ENCODE peak calls at places on chromosomes 11 and 22, in four cellular contexts. One of them, this sample, is unnamed.

GRCh38 chr11:8671651-8672062 is 10.8 kb downstream of the TRIM66 start:
- DNase-seq in A549: no peak
- DNase-seq in HepG2: no peak
- DNase-seq in GM12878: no peak
- DNase-seq in this sample: no peak

GRCh38 chr11:69545976-69546617 is 64.6 kb downstream of the LINC01488 start:
- DNase-seq in A549: no peak
- DNase-seq in HepG2: no peak
- DNase-seq in GM12878: no peak
- DNase-seq in this sample: peak; percentile 21

GRCh38 chr22:32917577-32918375 is 116.3 kb downstream of the TIMP3 start:
- DNase-seq in A549: no peak
- DNase-seq in HepG2: no peak
- DNase-seq in GM12878: no peak
- DNase-seq in this sample: no peak

GRCh38 chr11:12706531-12707499 is 32.6 kb downstream of the TEAD1 start:
- DNase-seq in A549: no peak
- DNase-seq in HepG2: peak; percentile 57
- DNase-seq in GM12878: no peak
- DNase-seq in this sample: peak; percentile 70

GRCh38 chr22:39527481-39527961 is 5.0 kb downstream of the RPS19BP1 start:
- DNase-seq in A549: no peak
- DNase-seq in HepG2: peak; percentile 74
- DNase-seq in GM12878: no peak
- DNase-seq in this sample: no peak

GRCh38 chr11:77580712-77581337 is 8.9 kb upstream of the AQP11 start:
- DNase-seq in A549: no peak
- DNase-seq in HepG2: no peak
- DNase-seq in GM12878: no peak
- DNase-seq in this sample: no peak

GRCh38 chr22:43891360-43892182 is at the start of gene PNPLA5:
- DNase-seq in A549: no peak
- DNase-seq in HepG2: no peak
- DNase-seq in GM12878: no peak
- DNase-seq in this sample: no peak

GRCh38 chr11:15194671-15195415 is 80.1 kb downstream of the INSC start:
- DNase-seq in A549: no peak
- DNase-seq in HepG2: no peak
- DNase-seq in GM12878: no peak
- DNase-seq in this sample: no peak

GRCh38 chr11:102155676-102156075 is 45.4 kb downstream of the YAP1 start:
- DNase-seq in A549: no peak
- DNase-seq in HepG2: no peak
- DNase-seq in GM12878: no peak
- DNase-seq in this sample: no peak

GRCh38 chr11:118064956-118065355 is 11.9 kb upstream of the TMPRSS4 start:
- DNase-seq in A549: no peak
- DNase-seq in HepG2: no peak
- DNase-seq in GM12878: no peak
- DNase-seq in this sample: no peak

GRCh38 chr11:121614661-121615240 is 162.0 kb upstream of the SORL1-AS1 start:
- DNase-seq in A549: no peak
- DNase-seq in HepG2: no peak
- DNase-seq in GM12878: no peak
- DNase-seq in this sample: no peak

GRCh38 chr11:40292636-40293585 is 1166.5 kb downstream of the LRRC4C start:
- DNase-seq in A549: peak; percentile 1
- DNase-seq in HepG2: no peak
- DNase-seq in GM12878: no peak
- DNase-seq in this sample: no peak

GRCh38 chr11:123216249-123216648 is 21.2 kb upstream of the CLMP start:
- DNase-seq in A549: no peak
- DNase-seq in HepG2: no peak
- DNase-seq in GM12878: no peak
- DNase-seq in this sample: no peak

GRCh38 chr22:31846161-31847115 is 92.6 kb downstream of the DEPDC5 start:
- DNase-seq in A549: peak; percentile 8
- DNase-seq in HepG2: no peak
- DNase-seq in GM12878: no peak
- DNase-seq in this sample: peak; percentile 26

GRCh38 chr22:17074648-17075002 is 10.2 kb upstream of the IL17RA start:
- DNase-seq in A549: no peak
- DNase-seq in HepG2: no peak
- DNase-seq in GM12878: no peak
- DNase-seq in this sample: no peak

GRCh38 chr22:49331223-49331815 is 496.4 kb downstream of the BRD1 start:
- DNase-seq in A549: no peak
- DNase-seq in HepG2: no peak
- DNase-seq in GM12878: no peak
- DNase-seq in this sample: no peak

GRCh38 chr11:111540114-111540920 is at the start of gene LAYN:
- DNase-seq in A549: no peak
- DNase-seq in HepG2: no peak
- DNase-seq in GM12878: no peak
- DNase-seq in this sample: no peak

GRCh38 chr11:72769680-72770079 is 17.5 kb upstream of the ARAP1 start:
- DNase-seq in A549: no peak
- DNase-seq in HepG2: no peak
- DNase-seq in GM12878: no peak
- DNase-seq in this sample: peak; percentile 48

GRCh38 chr22:36734171-36735058 is 30.9 kb upstream of the CACNG2 start:
- DNase-seq in A549: no peak
- DNase-seq in HepG2: no peak
- DNase-seq in GM12878: no peak
- DNase-seq in this sample: no peak

GRCh38 chr11:117907276-117908110 is 21.7 kb downstream of the TMPRSS13 start:
- DNase-seq in A549: peak; percentile 65
- DNase-seq in HepG2: peak; percentile 12
- DNase-seq in GM12878: peak; percentile 54
- DNase-seq in this sample: peak; percentile 98

GRCh38 chr22:28882545-28882877 is 861 bp upstream of the ZNRF3 start:
- DNase-seq in A549: no peak
- DNase-seq in HepG2: no peak
- DNase-seq in GM12878: no peak
- DNase-seq in this sample: peak; percentile 24

GRCh38 chr22:45677060-45677459 is 5.4 kb downstream of the ATXN10 start:
- DNase-seq in A549: no peak
- DNase-seq in HepG2: no peak
- DNase-seq in GM12878: no peak
- DNase-seq in this sample: no peak

DNA sequence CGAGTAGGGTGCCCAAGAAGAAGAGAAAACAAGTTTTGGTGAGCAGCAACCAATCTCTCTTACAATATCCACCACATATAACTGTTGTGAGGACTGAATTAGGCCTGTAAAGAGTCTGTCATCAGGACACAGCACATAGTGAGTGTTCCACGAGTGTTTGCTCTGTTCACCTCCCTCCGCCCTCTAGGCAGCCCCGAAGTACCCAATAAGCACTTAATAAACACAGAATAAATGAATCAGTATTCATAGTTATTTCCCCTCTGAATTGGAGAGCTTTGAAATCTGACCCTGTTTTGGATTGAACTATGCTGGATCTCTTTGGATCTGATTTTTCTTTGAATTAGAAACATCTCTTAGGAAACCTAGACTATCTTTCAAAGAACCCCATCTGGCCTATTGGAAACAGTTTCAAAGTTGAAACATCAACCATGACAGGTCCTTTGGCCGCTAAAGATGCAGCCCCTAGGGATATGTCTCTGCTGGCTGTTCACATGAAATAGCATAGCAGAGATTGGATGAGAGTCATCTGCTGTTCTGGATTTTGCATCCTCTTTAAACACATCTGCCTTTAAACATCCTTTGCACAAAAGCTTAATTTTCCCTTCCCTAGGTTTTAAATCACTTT is 615.5 kb downstream of the NTM start:
- DNase-seq in A549: no peak
- DNase-seq in HepG2: no peak
- DNase-seq in GM12878: no peak
- DNase-seq in this sample: no peak
- TF ChIP-seq POLR2AphosphoS2 in A549: no peak
- TF ChIP-seq POLR2AphosphoS2 in HepG2: no peak
- TF ChIP-seq POLR2AphosphoS2 in GM12878: no peak
- TF ChIP-seq POLR2AphosphoS2 in this sample: no peak

GRCh38 chr11:63909621-63910506 is 7.1 kb downstream of the RCOR2 start:
- DNase-seq in A549: no peak
- DNase-seq in HepG2: no peak
- DNase-seq in GM12878: no peak
- DNase-seq in this sample: no peak

GRCh38 chr11:63911876-63912275 is 5.1 kb downstream of the RCOR2 start:
- DNase-seq in A549: no peak
- DNase-seq in HepG2: no peak
- DNase-seq in GM12878: no peak
- DNase-seq in this sample: no peak

GRCh38 chr11:63910605-63911195 is 6.3 kb downstream of the RCOR2 start:
- DNase-seq in A549: no peak
- DNase-seq in HepG2: no peak
- DNase-seq in GM12878: no peak
- DNase-seq in this sample: no peak

GRCh38 chr11:63912678-63913077 is 4.3 kb downstream of the RCOR2 start:
- DNase-seq in A549: no peak
- DNase-seq in HepG2: no peak
- DNase-seq in GM12878: no peak
- DNase-seq in this sample: no peak

DNA sequence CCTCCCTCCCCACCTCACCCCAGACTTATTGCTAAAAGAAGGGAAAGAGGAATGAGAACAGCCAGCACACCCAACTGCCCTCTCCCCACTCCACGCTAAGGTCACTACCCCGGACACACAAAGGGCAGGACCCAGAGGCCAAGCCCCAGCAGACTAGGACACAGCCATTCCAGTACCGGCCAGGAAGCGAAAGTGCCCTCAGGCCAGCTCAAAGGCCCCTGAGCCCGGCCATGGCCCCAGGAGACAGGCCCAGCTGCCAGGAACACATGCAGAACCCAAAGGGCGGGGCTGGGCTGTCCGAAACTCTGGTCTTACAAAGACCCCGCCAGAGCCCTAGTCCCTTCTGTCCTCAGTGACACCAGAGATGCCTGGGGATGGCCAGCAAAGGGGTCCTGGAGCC is 5.5 kb downstream of the RCOR2 start:
- DNase-seq in A549: no peak
- DNase-seq in HepG2: no peak
- DNase-seq in GM12878: no peak
- DNase-seq in this sample: no peak
- TF ChIP-seq POLR2AphosphoS2 in A549: no peak
- TF ChIP-seq POLR2AphosphoS2 in HepG2: no peak
- TF ChIP-seq POLR2AphosphoS2 in GM12878: no peak
- TF ChIP-seq POLR2AphosphoS2 in this sample: peak; percentile 34

GRCh38 chr11:65427691-65428577 is 5.3 kb downstream of the NEAT1 start:
- DNase-seq in A549: no peak
- DNase-seq in HepG2: no peak
- DNase-seq in GM12878: no peak
- DNase-seq in this sample: peak; percentile 65
- TF ChIP-seq POLR2AphosphoS2 in A549: peak; percentile 77
- TF ChIP-seq POLR2AphosphoS2 in HepG2: peak; percentile 98
- TF ChIP-seq POLR2AphosphoS2 in GM12878: peak; percentile 92
- TF ChIP-seq POLR2AphosphoS2 in this sample: peak; percentile 28

DNA sequence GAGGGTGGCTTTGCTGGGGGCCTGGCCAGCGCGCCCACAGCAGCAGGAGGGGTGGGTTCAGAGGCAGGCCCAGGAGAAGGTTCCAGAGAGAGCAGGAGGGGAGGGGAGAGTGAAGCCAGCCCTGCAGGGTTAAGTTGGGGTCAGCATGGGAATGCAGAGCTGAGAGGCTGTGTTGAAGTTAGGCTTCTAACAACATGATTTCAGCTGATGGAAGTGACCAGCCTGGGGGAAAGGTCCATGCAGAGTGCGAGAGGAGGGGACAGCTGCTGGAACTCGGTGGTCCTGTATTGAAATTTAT is 35.9 kb downstream of the NADSYN1 start:
- DNase-seq in A549: no peak
- DNase-seq in HepG2: no peak
- DNase-seq in GM12878: no peak
- DNase-seq in this sample: no peak
- TF ChIP-seq POLR2AphosphoS2 in A549: no peak
- TF ChIP-seq POLR2AphosphoS2 in HepG2: no peak
- TF ChIP-seq POLR2AphosphoS2 in GM12878: no peak
- TF ChIP-seq POLR2AphosphoS2 in this sample: no peak

This sample was measured in K562.